ENCODE peak calls at places on chromosomes 13 and 19, in nine cellular contexts. T, P, I, M, G, N, A, R and X are unnamed samples. For H3K4me1, the result is how much of the 10 kb centered on the place peaks cover.

GRCh38 chr13:95226476-95226875 is 74.8 kb downstream of the ABCC4 start:
- DNase-seq in T (no peak), P (no peak), I (no peak), M (no peak), G (no peak), N (no peak), A (no peak), R (no peak), X (no peak)

GRCh38 chr13:99873141-99873540 is 98.4 kb downstream of the ZIC5 start:
- DNase-seq in T (no peak), P (no peak), I (no peak), M (no peak), G (no peak), N (no peak), A (no peak), R (no peak), X (no peak)

GRCh38 chr13:110302986-110303385 is 4.0 kb downstream of the COL4A1 start:
- DNase-seq in T (no peak), P (no peak), I (no peak), M (no peak), G (no peak), N (no peak), A (no peak), R (no peak), X (no peak)

GRCh38 chr19:1434040-1434366 is 4.2 kb upstream of the RPS15 start:
- DNase-seq in T (no peak), P (no peak), I (no peak), M (no peak), G (no peak), N (no peak), A (no peak), R (no peak), X (no peak)

GRCh38 chr13:80160110-80160509 is 180.8 kb downstream of the SPRY2 start:
- DNase-seq in T (no peak), P (no peak), I (no peak), M (no peak), G (no peak), N (no peak), A (no peak), R (no peak), X (no peak)

GRCh38 chr19:16899566-16900075 is 10.8 kb downstream of the F2RL3 start:
- DNase-seq in T (no peak), P (peak), I (no peak), M (peak), G (peak), N (peak), A (peak), R (peak), X (peak)

GRCh38 chr19:16445238-16446107 is 26.3 kb downstream of the EPS15L1 start:
- DNase-seq in T (no peak), P (no peak), I (peak), M (peak), G (no peak), N (peak), A (no peak), R (peak), X (peak)

GRCh38 chr13:72953391-72953960 is 105.3 kb upstream of the KLF5 start:
- DNase-seq in T (no peak), P (no peak), I (no peak), M (no peak), G (no peak), N (no peak), A (no peak), R (no peak), X (no peak)

GRCh38 chr13:66657165-66657895 is 572.8 kb downstream of the PCDH9 start:
- DNase-seq in T (no peak), P (peak), I (peak), M (peak), G (peak), N (peak), A (peak), R (no peak), X (no peak)

GRCh38 chr19:56105090-56105701 is 15.9 kb downstream of the ZNF787 start:
- DNase-seq in T (no peak), P (peak), I (peak), M (peak), G (peak), N (peak), A (peak), R (no peak), X (no peak)

GRCh38 chr19:32469796-32470195 is 64.2 kb downstream of the DPY19L3 start:
- DNase-seq in T (no peak), P (no peak), I (peak), M (no peak), G (no peak), N (no peak), A (no peak), R (no peak), X (no peak)

GRCh38 chr13:105969761-105970160 is 565.7 kb downstream of the EFNB2 start:
- DNase-seq in T (no peak), P (peak), I (no peak), M (peak), G (no peak), N (no peak), A (peak), R (no peak), X (no peak)

GRCh38 chr13:41516166-41516565 is 58.8 kb downstream of the RGCC start:
- DNase-seq in T (no peak), P (no peak), I (no peak), M (no peak), G (no peak), N (no peak), A (no peak), R (no peak), X (no peak)
- H3K4me3 ChIP-seq in T (no peak), P (no peak), I (no peak), M (no peak), G (no peak), N (no peak), A (no peak), R (no peak), X (no peak)

GRCh38 chr13:59463023-59463422 is 700.7 kb downstream of the DIAPH3 start:
- DNase-seq in T (no peak), P (no peak), I (no peak), M (no peak), G (no peak), N (no peak), A (no peak), R (no peak), X (no peak)

GRCh38 chr13:59458908-59459579 is 704.7 kb downstream of the DIAPH3 start:
- DNase-seq in T (no peak), P (no peak), I (peak), M (peak), G (peak), N (peak), A (no peak), R (no peak), X (no peak)

GRCh38 chr13:59464926-59465325 is 698.8 kb downstream of the DIAPH3 start:
- DNase-seq in T (no peak), P (no peak), I (no peak), M (peak), G (no peak), N (no peak), A (no peak), R (no peak), X (no peak)

GRCh38 chr13:59461411-59461810 is 702.3 kb downstream of the DIAPH3 start:
- DNase-seq in T (no peak), P (no peak), I (no peak), M (no peak), G (no peak), N (no peak), A (no peak), R (no peak), X (no peak)

GRCh38 chr13:59459972-59460371 is 703.8 kb downstream of the DIAPH3 start:
- DNase-seq in T (no peak), P (no peak), I (peak), M (peak), G (no peak), N (peak), A (no peak), R (no peak), X (no peak)
- H3K4me2 ChIP-seq in T (no peak), P (no peak), I (no peak), M (peak), G (no peak), N (no peak), A (no peak), R (no peak), X (no peak)

DNA sequence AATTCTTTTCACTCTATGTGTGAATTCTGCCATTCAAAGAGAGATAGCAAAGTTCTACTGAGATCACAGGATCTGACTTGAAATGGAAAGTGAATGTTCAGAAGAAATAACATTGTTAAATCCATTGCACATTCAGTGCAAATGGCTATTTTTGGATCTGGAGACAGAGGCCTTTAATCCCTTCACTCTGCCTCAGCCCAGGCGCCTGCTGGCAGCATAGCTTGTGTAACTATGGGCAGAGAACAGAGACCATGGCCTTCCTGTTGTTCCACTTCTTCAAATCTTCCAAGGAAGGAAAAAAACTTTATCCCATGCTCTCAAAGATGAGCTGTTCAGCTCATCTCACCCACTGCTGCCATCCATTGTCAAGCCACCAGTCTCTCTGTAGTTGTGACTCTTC is 265.4 kb downstream of the LMO7 start:
- DNase-seq in T (no peak), P (no peak), I (no peak), M (no peak), G (no peak), N (no peak), A (no peak), R (no peak), X (no peak)
- H3K4me1 ChIP-seq in T (under half), P (under half), I (under half), M (under half), G (under half), N (under half), A (under half), R (under half), X (under half)

DNA sequence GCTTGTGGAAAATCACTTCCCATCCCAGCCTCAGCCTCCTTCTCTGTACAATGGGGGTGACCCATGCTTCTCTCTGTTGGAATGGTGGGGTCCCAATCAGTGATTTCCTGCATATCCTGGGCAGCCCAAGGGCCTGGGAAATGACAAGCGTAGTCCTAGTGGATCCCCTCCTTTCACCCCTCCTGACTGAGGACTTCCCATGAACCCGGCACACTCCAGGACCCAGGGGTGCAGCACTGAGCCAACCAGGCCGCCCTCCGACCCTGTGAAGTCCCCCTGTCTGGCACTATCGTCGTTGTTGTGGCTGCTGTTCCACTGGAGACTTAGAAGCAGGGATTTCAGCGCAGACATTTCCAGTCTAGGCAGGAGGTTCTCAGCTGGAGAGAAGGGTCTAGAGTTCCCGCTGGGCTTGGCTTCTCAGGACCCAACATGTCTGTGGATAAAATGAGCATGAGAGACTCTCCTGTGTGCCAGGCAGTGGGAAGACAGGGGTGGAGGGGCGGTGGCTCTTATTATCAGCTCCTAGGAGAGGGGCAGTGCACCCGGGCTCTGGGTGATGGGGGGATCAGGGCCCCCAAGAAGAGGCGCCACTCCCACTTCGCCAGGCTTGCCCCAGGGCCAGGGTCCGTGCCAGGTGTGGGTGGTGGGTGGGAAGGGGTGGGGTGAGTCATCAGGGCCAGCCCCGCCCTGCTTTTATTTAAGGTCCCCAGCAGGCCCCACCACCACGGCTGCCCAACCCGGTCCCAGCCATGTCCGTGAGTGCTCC is at the start of gene LGALS7B:
- DNase-seq in T (no peak), P (no peak), I (no peak), M (no peak), G (peak), N (no peak), A (no peak), R (no peak), X (no peak)
- H3K4me3 ChIP-seq in T (no peak), P (no peak), I (no peak), M (no peak), G (no peak), N (no peak), A (no peak), R (no peak), X (no peak)

GRCh38 chr19:50490991-50491472 is 14.4 kb upstream of the GARIN5A start:
- DNase-seq in T (no peak), P (no peak), I (no peak), M (no peak), G (no peak), N (no peak), A (no peak), R (no peak), X (no peak)
- H3K4me2 ChIP-seq in T (no peak), P (no peak), I (no peak), M (no peak), G (no peak), N (no peak), A (no peak), R (no peak), X (no peak)

GRCh38 chr13:21058361-21058760 is 3.0 kb downstream of the LATS2 start:
- DNase-seq in T (no peak), P (no peak), I (no peak), M (peak), G (peak), N (peak), A (no peak), R (no peak), X (no peak)
- H3K4me1 ChIP-seq in T (under half), P (under half), I (under half), M (under half), G (under half), N (under half), A (under half), R (under half), X (under half)